ENCODE peak calls at places on chromosomes 11 and 22, in five cellular contexts. M is substantia nigra, K is brain microvascular endothelial cell, T is pancreas, L is IMR-90. U is an unnamed sample.

GRCh38 chr11:126683766-126684728 is 316.5 kb downstream of the KIRREL3 start:
- DNase-seq in M (no peak), K (no peak), T (no peak), L (no peak), U (no peak)

GRCh38 chr11:10920875-10921274 is 63.0 kb upstream of the ZBED5 start:
- DNase-seq in M (no peak), K (no peak), T (no peak), L (no peak), U (no peak)

GRCh38 chr22:37533995-37534394 is 14.8 kb upstream of the CARD10 start:
- DNase-seq in M (no peak), K (peak), T (no peak), L (peak), U (no peak)

GRCh38 chr11:123045101-123045500 is 16.8 kb downstream of the HSPA8 start:
- DNase-seq in M (no peak), K (no peak), T (no peak), L (no peak), U (no peak)

GRCh38 chr11:66363805-66364535 is 7.6 kb downstream of the SLC29A2 start:
- DNase-seq in M (peak), K (no peak), T (no peak), L (no peak), U (peak)

GRCh38 chr11:114705280-114706024 is 27.1 kb downstream of the NXPE2 start:
- DNase-seq in M (no peak), K (no peak), T (no peak), L (no peak), U (no peak)

GRCh38 chr11:104051806-104052205 is 15.4 kb downstream of the DDI1 start:
- DNase-seq in M (no peak), K (no peak), T (no peak), L (peak), U (no peak)

GRCh38 chr11:121671276-121672168 is 218.8 kb upstream of the SORL1-AS1 start:
- DNase-seq in M (peak), K (no peak), T (no peak), L (peak), U (no peak)

GRCh38 chr22:50190182-50190951 is 4.7 kb downstream of the TRABD start:
- DNase-seq in M (peak), K (no peak), T (peak), L (no peak), U (peak)

GRCh38 chr11:134476435-134477021 is 64.5 kb upstream of the B3GAT1 start:
- DNase-seq in M (no peak), K (no peak), T (no peak), L (no peak), U (no peak)

GRCh38 chr22:20783300-20783673 is 9.4 kb downstream of the SERPIND1 start:
- DNase-seq in M (no peak), K (no peak), T (no peak), L (no peak), U (no peak)

GRCh38 chr22:19708323-19709011 is 5.8 kb upstream of the SEPTIN5 start:
- DNase-seq in M (no peak), K (no peak), T (no peak), L (no peak), U (peak)

GRCh38 chr11:134736251-134737072 is 324.4 kb upstream of the B3GAT1 start:
- DNase-seq in M (no peak), K (no peak), T (no peak), L (no peak), U (no peak)

GRCh38 chr11:127106142-127106541 is 105.6 kb upstream of the KIRREL3 start:
- DNase-seq in M (no peak), K (no peak), T (no peak), L (peak), U (no peak)

GRCh38 chr11:114058026-114058706 is 1.3 kb upstream of the ZBTB16 start:
- DNase-seq in M (no peak), K (no peak), T (no peak), L (no peak), U (peak)

DNA sequence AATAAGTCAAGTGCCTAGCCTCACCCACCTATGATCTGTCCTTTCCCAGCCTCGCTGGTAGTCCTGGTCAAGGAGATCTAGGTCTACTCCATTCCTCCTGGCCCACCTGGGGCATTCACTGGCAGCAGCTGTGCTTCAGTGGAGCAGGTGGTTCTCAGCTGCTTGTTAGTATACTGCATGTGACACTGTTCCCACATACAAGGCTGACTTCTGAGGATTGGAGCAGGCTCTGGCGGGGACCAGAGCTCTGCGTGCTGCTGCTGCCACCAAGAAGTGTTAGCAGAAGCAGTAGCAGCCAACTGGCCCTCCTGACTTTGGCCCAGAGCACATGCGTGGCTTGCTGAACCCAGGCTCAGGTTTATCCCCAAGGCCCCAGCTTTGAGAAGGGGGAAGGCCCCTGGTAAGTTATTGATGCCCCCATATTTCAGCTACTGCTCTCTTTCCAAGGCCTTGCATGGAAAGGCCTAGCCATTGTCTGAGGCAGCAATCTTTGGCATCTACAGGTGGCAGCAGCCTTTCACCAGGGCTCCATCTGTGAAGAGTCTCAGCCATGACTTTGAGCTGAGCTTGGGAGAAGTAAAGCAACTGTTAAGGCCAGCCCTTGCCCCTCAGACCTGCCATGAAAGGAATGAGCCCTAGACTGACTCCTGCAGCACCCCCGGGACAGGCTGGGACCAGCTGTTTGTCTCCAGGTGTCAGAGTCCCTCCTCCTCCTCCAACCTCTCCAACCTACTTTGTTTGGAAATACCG is 26.5 kb downstream of the ARHGAP1 start:
- DNase-seq in M (no peak), K (no peak), T (peak), L (no peak), U (no peak)
- H3K27ac ChIP-seq in M (peak), K (no peak), T (peak), L (no peak), U (peak)

GRCh38 chr22:21797444-21798221 is 62.0 kb upstream of the YPEL1 start:
- DNase-seq in M (no peak), K (peak), T (no peak), L (peak), U (no peak)
- H3K27ac ChIP-seq in M (peak), K (no peak), T (no peak), L (no peak), U (no peak)

DNA sequence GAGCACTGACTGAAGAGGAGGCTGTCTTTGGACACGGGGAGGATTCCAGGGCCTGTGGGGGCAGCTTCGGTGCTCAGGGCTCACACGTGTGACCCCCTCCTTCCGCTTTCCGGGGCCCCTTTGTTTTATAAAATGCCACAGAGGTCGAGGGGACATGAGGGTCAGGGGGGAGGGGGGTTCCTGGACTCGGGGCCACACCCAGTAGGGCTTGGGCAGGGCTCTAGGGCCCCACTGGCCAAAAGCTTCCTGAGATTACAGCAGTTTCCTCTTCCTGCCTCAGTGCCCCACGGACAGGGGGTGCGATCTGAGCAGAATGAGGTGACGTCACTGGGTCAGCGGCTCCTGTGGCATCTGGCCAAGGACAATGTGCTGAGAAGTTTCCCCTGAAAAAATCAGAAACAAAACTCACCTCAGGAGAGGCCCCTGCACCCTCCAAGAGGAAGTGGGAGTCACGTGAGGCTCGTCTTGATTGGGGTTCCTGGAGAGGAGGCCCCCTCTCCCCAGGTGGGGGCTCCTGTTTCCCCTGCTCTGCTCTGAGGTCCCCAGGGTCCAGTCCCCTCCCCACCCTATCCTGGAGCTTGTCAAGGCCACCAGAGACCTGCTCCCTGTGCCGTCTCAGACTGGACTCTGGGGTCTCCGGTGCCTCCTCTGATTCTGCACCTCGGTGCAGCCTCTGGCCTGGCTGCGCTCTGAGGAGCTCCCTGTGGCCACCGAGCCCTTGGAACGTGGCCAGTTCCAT is 6.4 kb upstream of the IFITM3 start:
- DNase-seq in M (peak), K (peak), T (peak), L (peak), U (peak)
- H3K27ac ChIP-seq in M (peak), K (peak), T (peak), L (peak), U (peak)

GRCh38 chr11:94585375-94585774 is 18.2 kb downstream of the PIWIL4 start:
- DNase-seq in M (no peak), K (no peak), T (no peak), L (no peak), U (no peak)

GRCh38 chr11:94586546-94586945 is 19.4 kb downstream of the PIWIL4 start:
- DNase-seq in M (no peak), K (no peak), T (no peak), L (no peak), U (no peak)

GRCh38 chr11:94583213-94583884 is 16.2 kb downstream of the PIWIL4 start:
- DNase-seq in M (no peak), K (no peak), T (no peak), L (no peak), U (no peak)

GRCh38 chr11:94581926-94582325 is 14.8 kb downstream of the PIWIL4 start:
- DNase-seq in M (no peak), K (no peak), T (no peak), L (no peak), U (no peak)

GRCh38 chr11:94583885-94584500 is 16.8 kb downstream of the PIWIL4 start:
- DNase-seq in M (no peak), K (no peak), T (no peak), L (peak), U (no peak)
- H3K27ac ChIP-seq in M (no peak), K (no peak), T (no peak), L (no peak), U (no peak)

GRCh38 chr11:74466916-74467885 is at the start of gene KCNE3:
- DNase-seq in M (no peak), K (no peak), T (peak), L (no peak), U (peak)
- H3K27ac ChIP-seq in M (no peak), K (no peak), T (peak), L (no peak), U (peak)

DNA sequence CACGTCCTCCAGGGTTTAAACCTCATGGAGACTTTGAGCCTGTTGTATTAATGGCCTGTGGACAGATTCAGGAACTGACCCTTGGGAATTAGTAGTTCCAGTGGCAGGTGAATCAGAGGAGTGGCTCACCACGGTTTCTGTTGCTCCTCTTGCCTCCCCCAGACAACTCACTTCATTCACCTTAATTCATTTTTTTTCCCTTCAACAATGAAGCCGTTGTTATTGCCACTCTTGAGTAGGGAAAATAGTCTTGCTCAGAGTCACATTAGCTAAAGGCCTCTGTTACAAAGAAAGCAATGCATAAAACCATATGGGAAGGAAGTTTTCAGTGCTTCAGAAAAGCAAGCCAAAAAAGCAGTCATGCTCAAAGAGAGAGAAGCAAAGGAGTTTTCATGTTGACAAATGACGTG is 22.6 kb downstream of the AMOTL1 start:
- DNase-seq in M (no peak), K (no peak), T (no peak), L (peak), U (no peak)
- H3K27ac ChIP-seq in M (no peak), K (peak), T (no peak), L (no peak), U (no peak)

GRCh38 chr11:62152245-62153086 is 28.7 kb downstream of the INCENP start:
- DNase-seq in M (no peak), K (no peak), T (no peak), L (no peak), U (no peak)

GRCh38 chr11:62151737-62152102 is 27.9 kb downstream of the INCENP start:
- DNase-seq in M (no peak), K (no peak), T (no peak), L (no peak), U (no peak)

GRCh38 chr11:62150887-62151736 is 27.3 kb downstream of the INCENP start:
- DNase-seq in M (no peak), K (no peak), T (no peak), L (no peak), U (no peak)

GRCh38 chr11:62153617-62154016 is 29.8 kb downstream of the INCENP start:
- DNase-seq in M (no peak), K (no peak), T (no peak), L (no peak), U (no peak)

GRCh38 chr11:62153087-62153395 is 29.2 kb downstream of the INCENP start:
- DNase-seq in M (no peak), K (no peak), T (no peak), L (no peak), U (no peak)
- H3K27ac ChIP-seq in M (no peak), K (no peak), T (no peak), L (no peak), U (no peak)

GRCh38 chr22:33300165-33300564 is 242.0 kb upstream of the SYN3 start:
- DNase-seq in M (no peak), K (no peak), T (no peak), L (no peak), U (no peak)

GRCh38 chr22:33303109-33303508 is 244.9 kb upstream of the SYN3 start:
- DNase-seq in M (peak), K (no peak), T (no peak), L (no peak), U (no peak)

GRCh38 chr22:33302049-33302545 is 243.9 kb upstream of the SYN3 start:
- DNase-seq in M (peak), K (peak), T (peak), L (peak), U (peak)

GRCh38 chr22:33299245-33299956 is 241.2 kb upstream of the SYN3 start:
- DNase-seq in M (no peak), K (no peak), T (no peak), L (no peak), U (no peak)

GRCh38 chr22:33302549-33302948 is 244.4 kb upstream of the SYN3 start:
- DNase-seq in M (no peak), K (no peak), T (no peak), L (no peak), U (no peak)
- H3K27ac ChIP-seq in M (no peak), K (no peak), T (no peak), L (no peak), U (no peak)

U was measured in lower lobe of right lung.